ENCODE peak calls at places on chromosomes 1 and 21, in five cellular contexts. One of them, this sample, is unnamed.

GRCh38 chr1:59396387-59396786 is 99.5 kb downstream of the FGGY start:
- DNase-seq in right lobe of liver: no peak
- DNase-seq in left ventricle myocardium inferior: no peak
- DNase-seq in uterus: no peak
- DNase-seq in AG04449: no peak
- DNase-seq in this sample: no peak

GRCh38 chr1:27887215-27888035 is 15.1 kb downstream of the THEMIS2 start:
- DNase-seq in right lobe of liver: no peak
- DNase-seq in uterus: no peak
- DNase-seq in left ventricle myocardium inferior: no peak
- DNase-seq in AG04449: no peak
- DNase-seq in this sample: no peak

GRCh38 chr1:184825571-184825970 is 70.9 kb upstream of the EDEM3 start:
- DNase-seq in right lobe of liver: no peak
- DNase-seq in left ventricle myocardium inferior: no peak
- DNase-seq in uterus: no peak
- DNase-seq in AG04449: no peak
- DNase-seq in this sample: no peak

GRCh38 chr1:211775208-211775607 is 55.4 kb downstream of the LPGAT1 start:
- DNase-seq in left ventricle myocardium inferior: no peak
- DNase-seq in uterus: no peak
- DNase-seq in right lobe of liver: no peak
- DNase-seq in AG04449: no peak
- DNase-seq in this sample: no peak

GRCh38 chr1:165369255-165369848 is 12.8 kb upstream of the LMX1A start:
- DNase-seq in right lobe of liver: peak
- DNase-seq in left ventricle myocardium inferior: peak
- DNase-seq in AG04449: no peak
- DNase-seq in uterus: peak
- DNase-seq in this sample: no peak

GRCh38 chr1:239763850-239764249 is 327.8 kb upstream of the FMN2 start:
- DNase-seq in left ventricle myocardium inferior: no peak
- DNase-seq in right lobe of liver: no peak
- DNase-seq in AG04449: no peak
- DNase-seq in uterus: no peak
- DNase-seq in this sample: no peak

GRCh38 chr1:193068013-193068412 is 8.6 kb downstream of the RO60 start:
- DNase-seq in uterus: no peak
- DNase-seq in right lobe of liver: no peak
- DNase-seq in AG04449: no peak
- DNase-seq in left ventricle myocardium inferior: no peak
- DNase-seq in this sample: no peak

GRCh38 chr1:204077979-204078696 is 5.2 kb downstream of the SOX13 start:
- DNase-seq in uterus: no peak
- DNase-seq in AG04449: no peak
- DNase-seq in left ventricle myocardium inferior: no peak
- DNase-seq in right lobe of liver: no peak
- DNase-seq in this sample: no peak

GRCh38 chr1:203117611-203118575 is 9.6 kb upstream of the ADORA1 start:
- DNase-seq in uterus: peak
- DNase-seq in AG04449: no peak
- DNase-seq in right lobe of liver: peak
- DNase-seq in left ventricle myocardium inferior: peak
- DNase-seq in this sample: no peak

GRCh38 chr1:59498640-59499039 is 201.7 kb downstream of the FGGY start:
- DNase-seq in right lobe of liver: no peak
- DNase-seq in uterus: no peak
- DNase-seq in AG04449: no peak
- DNase-seq in left ventricle myocardium inferior: no peak
- DNase-seq in this sample: no peak

GRCh38 chr1:15214507-15214906 is 32.5 kb upstream of the FHAD1 start:
- DNase-seq in AG04449: no peak
- DNase-seq in uterus: peak
- DNase-seq in right lobe of liver: no peak
- DNase-seq in left ventricle myocardium inferior: peak
- DNase-seq in this sample: no peak

GRCh38 chr1:60279798-60280197 is 206.2 kb upstream of the C1orf87 start:
- DNase-seq in uterus: no peak
- DNase-seq in AG04449: no peak
- DNase-seq in right lobe of liver: no peak
- DNase-seq in left ventricle myocardium inferior: no peak
- DNase-seq in this sample: no peak

GRCh38 chr1:205376739-205377138 is 20.0 kb upstream of the KLHDC8A start:
- DNase-seq in AG04449: no peak
- DNase-seq in left ventricle myocardium inferior: no peak
- DNase-seq in uterus: no peak
- DNase-seq in right lobe of liver: no peak
- DNase-seq in this sample: no peak

GRCh38 chr1:224302947-224303346 is 27.0 kb downstream of the NVL start:
- DNase-seq in uterus: no peak
- DNase-seq in AG04449: no peak
- DNase-seq in left ventricle myocardium inferior: no peak
- DNase-seq in right lobe of liver: no peak
- DNase-seq in this sample: no peak

GRCh38 chr1:34407140-34407539 is 230.4 kb downstream of the C1orf94 start:
- DNase-seq in right lobe of liver: no peak
- DNase-seq in left ventricle myocardium inferior: no peak
- DNase-seq in AG04449: peak
- DNase-seq in uterus: no peak
- DNase-seq in this sample: no peak

GRCh38 chr1:216723274-216723780 is at the start of gene ESRRG:
- DNase-seq in uterus: no peak
- DNase-seq in AG04449: no peak
- DNase-seq in right lobe of liver: peak
- DNase-seq in left ventricle myocardium inferior: peak
- DNase-seq in this sample: no peak

GRCh38 chr1:233182587-233182986 is 112.9 kb downstream of the PCNX2 start:
- DNase-seq in right lobe of liver: no peak
- DNase-seq in AG04449: no peak
- DNase-seq in left ventricle myocardium inferior: no peak
- DNase-seq in uterus: no peak
- DNase-seq in this sample: no peak

GRCh38 chr1:207052736-207053545 is at the start of gene PFKFB2:
- DNase-seq in AG04449: peak
- DNase-seq in uterus: peak
- DNase-seq in left ventricle myocardium inferior: peak
- DNase-seq in right lobe of liver: peak
- DNase-seq in this sample: peak
- TF ChIP-seq CTCF in AG04449: no peak
- TF ChIP-seq CTCF in uterus: peak
- TF ChIP-seq CTCF in left ventricle myocardium inferior: peak
- TF ChIP-seq CTCF in right lobe of liver: peak
- TF ChIP-seq CTCF in this sample: peak

GRCh38 chr1:113859478-113860175 is 11.9 kb downstream of the PTPN22 start:
- DNase-seq in right lobe of liver: no peak
- DNase-seq in AG04449: no peak
- DNase-seq in uterus: no peak
- DNase-seq in left ventricle myocardium inferior: no peak
- DNase-seq in this sample: no peak
- H3K4me3 ChIP-seq in right lobe of liver: no peak
- H3K4me3 ChIP-seq in AG04449: no peak
- H3K4me3 ChIP-seq in uterus: no peak
- H3K4me3 ChIP-seq in left ventricle myocardium inferior: no peak
- H3K4me3 ChIP-seq in this sample: no peak

GRCh38 chr21:30257773-30258172 is 25.0 kb downstream of the KRTAP24-1 start:
- DNase-seq in uterus: no peak
- DNase-seq in AG04449: no peak
- DNase-seq in left ventricle myocardium inferior: no peak
- DNase-seq in right lobe of liver: no peak
- DNase-seq in this sample: no peak
- TF ChIP-seq CTCF in uterus: no peak
- TF ChIP-seq CTCF in AG04449: no peak
- TF ChIP-seq CTCF in left ventricle myocardium inferior: peak
- TF ChIP-seq CTCF in right lobe of liver: peak
- TF ChIP-seq CTCF in this sample: peak

DNA sequence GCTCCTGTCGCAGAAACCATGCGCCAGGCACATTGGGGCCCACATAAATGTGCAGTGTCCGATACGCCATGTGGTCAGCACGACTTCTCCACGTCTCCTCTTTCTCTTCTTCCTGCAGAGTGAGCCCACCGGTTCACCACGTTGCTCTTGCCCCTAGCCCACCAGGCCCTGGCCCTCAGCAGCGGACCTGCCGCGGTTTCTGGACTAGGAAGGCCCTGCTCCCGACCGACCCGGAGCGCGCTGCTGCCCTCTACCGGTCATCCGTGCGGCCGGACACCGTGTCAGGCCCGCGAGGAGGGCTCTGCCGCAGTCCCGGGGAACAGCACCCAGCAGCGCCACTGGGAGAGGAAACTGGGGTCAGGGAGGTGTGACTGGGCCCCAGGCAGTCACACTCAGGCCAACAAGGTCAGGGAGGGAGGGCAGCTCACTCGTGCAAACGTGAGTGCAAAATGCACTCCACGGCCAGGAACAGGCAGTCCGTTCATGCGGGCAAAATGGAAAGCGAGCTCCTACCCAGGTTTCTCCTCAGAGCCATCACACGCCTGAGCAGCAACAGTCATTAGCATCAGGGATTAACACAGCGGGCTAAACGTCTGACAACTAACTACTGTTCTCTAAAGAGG is 13.7 kb downstream of the TLR5 start:
- DNase-seq in uterus: peak
- DNase-seq in left ventricle myocardium inferior: peak
- DNase-seq in AG04449: no peak
- DNase-seq in right lobe of liver: peak
- DNase-seq in this sample: no peak
- H3K4me3 ChIP-seq in uterus: no peak
- H3K4me3 ChIP-seq in left ventricle myocardium inferior: peak
- H3K4me3 ChIP-seq in AG04449: peak
- H3K4me3 ChIP-seq in right lobe of liver: peak
- H3K4me3 ChIP-seq in this sample: peak

DNA sequence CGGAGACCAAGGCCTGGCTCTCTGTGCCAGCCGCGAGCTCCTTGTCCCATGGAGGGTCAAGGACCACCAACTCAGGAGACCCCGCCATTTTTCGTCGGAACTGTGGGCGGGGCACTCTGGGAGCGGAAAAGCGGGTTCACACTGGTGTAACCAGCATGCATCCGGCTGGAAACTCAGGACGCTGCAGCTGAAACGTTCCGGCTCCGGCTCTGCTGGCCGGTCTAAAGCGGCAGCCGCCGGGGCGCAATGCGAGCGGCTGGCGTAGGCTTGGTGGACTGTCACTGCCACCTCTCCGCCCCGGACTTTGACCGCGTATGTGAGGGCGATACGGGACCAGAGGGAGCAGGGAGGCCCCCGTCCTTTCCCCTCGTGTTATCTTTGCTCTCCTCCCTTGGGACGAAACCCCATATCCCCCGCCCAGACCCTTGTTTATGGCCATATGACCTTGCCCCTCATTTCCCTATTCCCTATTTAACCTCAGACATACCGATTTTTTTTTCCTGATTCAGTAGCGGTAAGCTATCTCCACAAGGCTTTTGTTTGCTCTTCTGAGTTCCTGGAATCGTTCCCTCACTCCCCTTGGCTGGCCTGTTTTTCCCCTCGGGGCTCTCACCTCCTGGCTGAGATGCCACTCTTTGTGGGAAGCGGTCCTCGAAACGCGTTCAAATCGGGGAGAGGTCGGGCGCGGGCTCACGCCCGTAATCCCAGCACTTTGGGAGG is at the start of the genes NSL1 and TATDN3:
- DNase-seq in uterus: peak
- DNase-seq in AG04449: no peak
- DNase-seq in left ventricle myocardium inferior: peak
- DNase-seq in right lobe of liver: peak
- DNase-seq in this sample: no peak
- TF ChIP-seq CTCF in uterus: no peak
- TF ChIP-seq CTCF in AG04449: no peak
- TF ChIP-seq CTCF in left ventricle myocardium inferior: no peak
- TF ChIP-seq CTCF in right lobe of liver: no peak
- TF ChIP-seq CTCF in this sample: no peak

GRCh38 chr1:39799770-39800470 is 11.3 kb upstream of the BMP8B start:
- DNase-seq in AG04449: peak
- DNase-seq in left ventricle myocardium inferior: peak
- DNase-seq in right lobe of liver: peak
- DNase-seq in uterus: no peak
- DNase-seq in this sample: peak
- H3K4me3 ChIP-seq in AG04449: peak
- H3K4me3 ChIP-seq in left ventricle myocardium inferior: no peak
- H3K4me3 ChIP-seq in right lobe of liver: no peak
- H3K4me3 ChIP-seq in uterus: no peak
- H3K4me3 ChIP-seq in this sample: no peak

DNA sequence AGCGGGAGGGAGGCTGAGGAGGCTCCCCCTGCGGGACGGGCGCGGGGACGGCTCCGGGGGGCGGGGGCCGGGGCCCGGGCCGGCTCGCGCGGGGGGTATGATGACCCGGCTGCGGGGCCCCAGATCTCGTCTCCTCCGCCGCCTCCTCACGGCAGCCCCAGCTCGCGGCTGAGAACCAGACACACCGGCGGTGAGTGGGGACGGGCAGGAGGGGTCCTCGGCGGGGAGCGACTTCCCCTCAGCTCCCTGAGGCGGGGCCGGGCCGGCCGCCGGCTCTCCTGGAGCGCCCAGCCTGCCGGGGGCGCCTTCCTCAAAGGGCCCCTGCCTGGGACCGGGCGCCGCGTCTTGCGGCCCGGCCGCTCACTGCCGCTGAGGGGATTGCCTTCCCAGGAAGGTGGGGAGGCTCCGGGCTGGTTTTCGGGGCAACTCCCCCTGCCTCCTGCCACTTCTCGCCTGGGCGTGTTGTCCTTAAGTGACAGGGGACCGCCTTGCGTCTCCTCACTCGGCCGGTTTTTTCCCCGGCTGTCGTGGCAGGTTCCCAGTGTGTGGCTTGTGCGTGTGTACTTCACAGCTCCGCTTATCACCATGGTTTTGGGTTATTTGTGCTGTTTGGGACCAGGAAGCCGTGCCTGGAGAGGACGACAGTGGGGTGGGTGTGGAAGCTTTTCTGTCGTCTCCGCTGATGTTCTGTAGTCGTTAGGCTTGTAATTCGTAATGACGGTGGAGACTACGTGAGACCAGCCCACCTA is 800 bp downstream of the HIPK1 start:
- DNase-seq in right lobe of liver: peak
- DNase-seq in uterus: no peak
- DNase-seq in left ventricle myocardium inferior: peak
- DNase-seq in AG04449: no peak
- DNase-seq in this sample: no peak
- TF ChIP-seq CTCF in right lobe of liver: peak
- TF ChIP-seq CTCF in uterus: no peak
- TF ChIP-seq CTCF in left ventricle myocardium inferior: no peak
- TF ChIP-seq CTCF in AG04449: peak
- TF ChIP-seq CTCF in this sample: peak

GRCh38 chr1:55421317-55421716 is 206.2 kb upstream of the USP24 start:
- DNase-seq in left ventricle myocardium inferior: no peak
- DNase-seq in uterus: no peak
- DNase-seq in AG04449: no peak
- DNase-seq in right lobe of liver: no peak
- DNase-seq in this sample: no peak
- H3K4me3 ChIP-seq in left ventricle myocardium inferior: no peak
- H3K4me3 ChIP-seq in uterus: no peak
- H3K4me3 ChIP-seq in AG04449: no peak
- H3K4me3 ChIP-seq in right lobe of liver: no peak
- H3K4me3 ChIP-seq in this sample: no peak